ENCODE peak calls at places on chromosome 15, in five cellular contexts. One of them, this sample, is unnamed.

GRCh38 chr15:80936288-80937078 is 53.1 kb downstream of the MESD start:
- DNase-seq in fibroblast of lung: no peak
- DNase-seq in suprapubic skin: no peak
- DNase-seq in IMR-90: no peak
- DNase-seq in heart left ventricle: no peak
- DNase-seq in this sample: no peak

GRCh38 chr15:49242820-49243219 is 72.8 kb downstream of the GALK2 start:
- DNase-seq in heart left ventricle: no peak
- DNase-seq in suprapubic skin: no peak
- DNase-seq in IMR-90: peak; percentile 95
- DNase-seq in fibroblast of lung: peak; percentile 98
- DNase-seq in this sample: peak; percentile 52

GRCh38 chr15:33113666-33114483 is 80.6 kb downstream of the FMN1 start:
- DNase-seq in heart left ventricle: no peak
- DNase-seq in fibroblast of lung: no peak
- DNase-seq in suprapubic skin: no peak
- DNase-seq in IMR-90: no peak
- DNase-seq in this sample: no peak

GRCh38 chr15:63203451-63204090 is 14.2 kb downstream of the RAB8B start:
- DNase-seq in fibroblast of lung: peak; percentile 70
- DNase-seq in IMR-90: peak; percentile 76
- DNase-seq in suprapubic skin: no peak
- DNase-seq in heart left ventricle: no peak
- DNase-seq in this sample: no peak

GRCh38 chr15:64334530-64334929 is 21.4 kb downstream of the CSNK1G1 start:
- DNase-seq in suprapubic skin: no peak
- DNase-seq in fibroblast of lung: no peak
- DNase-seq in IMR-90: no peak
- DNase-seq in heart left ventricle: no peak
- DNase-seq in this sample: peak; percentile 35

GRCh38 chr15:74400915-74401757 is 32.6 kb downstream of the SEMA7A start:
- DNase-seq in IMR-90: no peak
- DNase-seq in heart left ventricle: no peak
- DNase-seq in fibroblast of lung: peak; percentile 54
- DNase-seq in suprapubic skin: no peak
- DNase-seq in this sample: no peak

GRCh38 chr15:62244762-62245161 is 79.7 kb upstream of the C2CD4B start:
- DNase-seq in suprapubic skin: no peak
- DNase-seq in heart left ventricle: no peak
- DNase-seq in fibroblast of lung: no peak
- DNase-seq in IMR-90: no peak
- DNase-seq in this sample: no peak

GRCh38 chr15:77497942-77498361 is 77.3 kb downstream of the HMG20A start:
- DNase-seq in fibroblast of lung: peak; percentile 59
- DNase-seq in suprapubic skin: no peak
- DNase-seq in heart left ventricle: peak; percentile 74
- DNase-seq in IMR-90: peak; percentile 29
- DNase-seq in this sample: peak; percentile 35

GRCh38 chr15:100780208-100780800 is 99.3 kb upstream of the ALDH1A3 start:
- DNase-seq in suprapubic skin: no peak
- DNase-seq in heart left ventricle: peak; percentile 1
- DNase-seq in fibroblast of lung: no peak
- DNase-seq in IMR-90: no peak
- DNase-seq in this sample: no peak

GRCh38 chr15:52262364-52262763 is 33.2 kb downstream of the MYO5C start:
- DNase-seq in suprapubic skin: no peak
- DNase-seq in heart left ventricle: no peak
- DNase-seq in IMR-90: no peak
- DNase-seq in fibroblast of lung: peak; percentile 25
- DNase-seq in this sample: no peak

GRCh38 chr15:99918072-99918471 is 184.8 kb upstream of the LYSMD4 start:
- DNase-seq in heart left ventricle: no peak
- DNase-seq in fibroblast of lung: no peak
- DNase-seq in suprapubic skin: no peak
- DNase-seq in IMR-90: no peak
- DNase-seq in this sample: no peak

GRCh38 chr15:76333720-76334437 is 2.7 kb upstream of the ISL2 start:
- DNase-seq in fibroblast of lung: no peak
- DNase-seq in IMR-90: no peak
- DNase-seq in heart left ventricle: no peak
- DNase-seq in suprapubic skin: no peak
- DNase-seq in this sample: no peak

GRCh38 chr15:85008474-85009260 is 27.0 kb downstream of the PDE8A start:
- DNase-seq in fibroblast of lung: no peak
- DNase-seq in IMR-90: no peak
- DNase-seq in suprapubic skin: no peak
- DNase-seq in heart left ventricle: no peak
- DNase-seq in this sample: no peak

GRCh38 chr15:45197512-45197911 is 9.7 kb upstream of the SHF start:
- DNase-seq in suprapubic skin: no peak
- DNase-seq in heart left ventricle: no peak
- DNase-seq in fibroblast of lung: no peak
- DNase-seq in IMR-90: no peak
- DNase-seq in this sample: no peak

GRCh38 chr15:57367556-57367955 is 8.7 kb upstream of the CGNL1 start:
- DNase-seq in IMR-90: no peak
- DNase-seq in fibroblast of lung: peak; percentile 34
- DNase-seq in heart left ventricle: no peak
- DNase-seq in suprapubic skin: no peak
- DNase-seq in this sample: no peak

GRCh38 chr15:22912256-22912655 is 67.9 kb downstream of the CYFIP1 start:
- DNase-seq in fibroblast of lung: no peak
- DNase-seq in heart left ventricle: no peak
- DNase-seq in suprapubic skin: no peak
- DNase-seq in IMR-90: no peak
- DNase-seq in this sample: no peak

GRCh38 chr15:79644091-79644490 is 212.0 kb downstream of the MINAR1 start:
- DNase-seq in suprapubic skin: no peak
- DNase-seq in IMR-90: peak; percentile 85
- DNase-seq in fibroblast of lung: peak; percentile 84
- DNase-seq in heart left ventricle: no peak
- DNase-seq in this sample: no peak

GRCh38 chr15:78408961-78409360 is 29.1 kb upstream of the IREB2 start:
- DNase-seq in IMR-90: no peak
- DNase-seq in heart left ventricle: no peak
- DNase-seq in fibroblast of lung: no peak
- DNase-seq in suprapubic skin: no peak
- DNase-seq in this sample: no peak

GRCh38 chr15:90126457-90127435 is 24.5 kb upstream of the IDH2 start:
- DNase-seq in suprapubic skin: no peak
- DNase-seq in heart left ventricle: peak; percentile 74
- DNase-seq in fibroblast of lung: peak; percentile 17
- DNase-seq in IMR-90: no peak
- DNase-seq in this sample: no peak

GRCh38 chr15:53447742-53448141 is 311.7 kb downstream of the WDR72 start:
- DNase-seq in heart left ventricle: no peak
- DNase-seq in suprapubic skin: no peak
- DNase-seq in fibroblast of lung: no peak
- DNase-seq in IMR-90: no peak
- DNase-seq in this sample: no peak

GRCh38 chr15:37789881-37790280 is 144.6 kb upstream of the TMCO5A start:
- DNase-seq in IMR-90: peak; percentile 86
- DNase-seq in heart left ventricle: no peak
- DNase-seq in fibroblast of lung: peak; percentile 88
- DNase-seq in suprapubic skin: no peak
- DNase-seq in this sample: no peak

GRCh38 chr15:82621970-82622369 is 25.2 kb downstream of the CPEB1 start:
- DNase-seq in suprapubic skin: no peak
- DNase-seq in heart left ventricle: no peak
- DNase-seq in IMR-90: no peak
- DNase-seq in fibroblast of lung: no peak
- DNase-seq in this sample: no peak
- TF ChIP-seq CTCF in suprapubic skin: no peak
- TF ChIP-seq CTCF in heart left ventricle: no peak
- TF ChIP-seq CTCF in IMR-90: no peak
- TF ChIP-seq CTCF in fibroblast of lung: peak; percentile 16
- TF ChIP-seq CTCF in this sample: no peak

GRCh38 chr15:92924216-92924615 is 24.1 kb downstream of the CHD2 start:
- DNase-seq in suprapubic skin: no peak
- DNase-seq in fibroblast of lung: no peak
- DNase-seq in IMR-90: no peak
- DNase-seq in heart left ventricle: peak; percentile 33
- DNase-seq in this sample: no peak
- H3K4me1 ChIP-seq in suprapubic skin: peaks cover 48% of the 10 kb centered on the region
- H3K4me1 ChIP-seq in fibroblast of lung: peaks cover 14% of the 10 kb centered on the region
- H3K4me1 ChIP-seq in IMR-90: peaks cover 21% of the 10 kb centered on the region
- H3K4me1 ChIP-seq in heart left ventricle: peaks cover 12% of the 10 kb centered on the region
- H3K4me1 ChIP-seq in this sample: peaks cover 10% of the 10 kb centered on the region

GRCh38 chr15:88658972-88659931 is 20.4 kb downstream of the ISG20 start:
- DNase-seq in suprapubic skin: no peak
- DNase-seq in fibroblast of lung: peak; percentile 78
- DNase-seq in heart left ventricle: no peak
- DNase-seq in IMR-90: peak; percentile 73
- DNase-seq in this sample: no peak

GRCh38 chr15:88663216-88663615 is 24.4 kb downstream of the ISG20 start:
- DNase-seq in fibroblast of lung: peak; percentile 10
- DNase-seq in heart left ventricle: no peak
- DNase-seq in suprapubic skin: no peak
- DNase-seq in IMR-90: no peak
- DNase-seq in this sample: peak; percentile 34

GRCh38 chr15:88661041-88661765 is 22.4 kb downstream of the ISG20 start:
- DNase-seq in fibroblast of lung: peak; percentile 60
- DNase-seq in heart left ventricle: no peak
- DNase-seq in suprapubic skin: no peak
- DNase-seq in IMR-90: peak; percentile 49
- DNase-seq in this sample: no peak

GRCh38 chr15:88661766-88662556 is 23.1 kb downstream of the ISG20 start:
- DNase-seq in fibroblast of lung: peak; percentile 23
- DNase-seq in heart left ventricle: no peak
- DNase-seq in suprapubic skin: no peak
- DNase-seq in IMR-90: peak; percentile 56
- DNase-seq in this sample: no peak

GRCh38 chr15:88664151-88664778 is 25.4 kb downstream of the ISG20 start:
- DNase-seq in heart left ventricle: no peak
- DNase-seq in IMR-90: no peak
- DNase-seq in suprapubic skin: no peak
- DNase-seq in fibroblast of lung: no peak
- DNase-seq in this sample: no peak
- TF ChIP-seq CTCF in heart left ventricle: no peak
- TF ChIP-seq CTCF in IMR-90: no peak
- TF ChIP-seq CTCF in suprapubic skin: no peak
- TF ChIP-seq CTCF in fibroblast of lung: peak; percentile 28
- TF ChIP-seq CTCF in this sample: peak; percentile 23

GRCh38 chr15:71635735-71636134 is 174.6 kb upstream of the NR2E3 start:
- DNase-seq in IMR-90: no peak
- DNase-seq in fibroblast of lung: no peak
- DNase-seq in suprapubic skin: no peak
- DNase-seq in heart left ventricle: no peak
- DNase-seq in this sample: no peak
- H3K4me1 ChIP-seq in IMR-90: peaks cover 4% of the 10 kb centered on the region
- H3K4me1 ChIP-seq in fibroblast of lung: no peaks in the 10 kb centered on the region
- H3K4me1 ChIP-seq in suprapubic skin: peaks cover 4% of the 10 kb centered on the region
- H3K4me1 ChIP-seq in heart left ventricle: peaks cover 11% of the 10 kb centered on the region
- H3K4me1 ChIP-seq in this sample: no peaks in the 10 kb centered on the region

GRCh38 chr15:88193415-88193814 is 63.1 kb downstream of the NTRK3 start:
- DNase-seq in IMR-90: no peak
- DNase-seq in suprapubic skin: no peak
- DNase-seq in heart left ventricle: no peak
- DNase-seq in fibroblast of lung: no peak
- DNase-seq in this sample: no peak
- TF ChIP-seq CTCF in IMR-90: no peak
- TF ChIP-seq CTCF in suprapubic skin: no peak
- TF ChIP-seq CTCF in heart left ventricle: no peak
- TF ChIP-seq CTCF in fibroblast of lung: no peak
- TF ChIP-seq CTCF in this sample: no peak

GRCh38 chr15:60000113-60000823 is 3.8 kb upstream of the FOXB1 start:
- DNase-seq in heart left ventricle: no peak
- DNase-seq in fibroblast of lung: no peak
- DNase-seq in IMR-90: no peak
- DNase-seq in suprapubic skin: no peak
- DNase-seq in this sample: no peak
- H3K4me1 ChIP-seq in heart left ventricle: peaks cover 10% of the 10 kb centered on the region
- H3K4me1 ChIP-seq in fibroblast of lung: no peaks in the 10 kb centered on the region
- H3K4me1 ChIP-seq in IMR-90: no peaks in the 10 kb centered on the region
- H3K4me1 ChIP-seq in suprapubic skin: peaks cover 26% of the 10 kb centered on the region
- H3K4me1 ChIP-seq in this sample: peaks cover 20% of the 10 kb centered on the region

DNA sequence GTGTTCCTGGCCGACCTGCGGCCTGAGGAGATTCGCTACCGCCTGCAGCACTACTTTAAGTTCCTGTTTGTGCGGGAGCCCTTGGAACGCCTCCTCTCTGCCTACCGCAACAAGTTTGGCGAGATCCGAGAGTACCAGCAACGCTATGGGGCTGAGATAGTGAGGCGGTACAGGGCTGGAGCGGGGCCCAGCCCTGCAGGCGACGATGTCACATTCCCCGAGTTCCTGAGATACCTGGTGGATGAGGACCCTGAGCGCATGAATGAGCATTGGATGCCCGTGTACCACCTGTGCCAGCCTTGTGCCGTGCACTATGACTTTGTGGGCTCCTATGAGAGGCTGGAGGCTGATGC is 970 bp downstream of the CHST14 start:
- DNase-seq in fibroblast of lung: no peak
- DNase-seq in IMR-90: peak; percentile 10
- DNase-seq in suprapubic skin: no peak
- DNase-seq in heart left ventricle: no peak
- DNase-seq in this sample: no peak
- TF ChIP-seq CTCF in fibroblast of lung: no peak
- TF ChIP-seq CTCF in IMR-90: no peak
- TF ChIP-seq CTCF in suprapubic skin: no peak
- TF ChIP-seq CTCF in heart left ventricle: no peak
- TF ChIP-seq CTCF in this sample: no peak